ENCODE peak calls at places on chromosomes 4 and X, in seven cellular contexts. One of them, this sample, is unnamed. For H3K36me3, the result is how much of the 10 kb centered on the place peaks cover.

GRCh38 chrX:40420899-40421729 is 159.7 kb upstream of the ATP6AP2 start:
- DNase-seq in SK-N-SH: no peak
- DNase-seq in ovary: no peak
- DNase-seq in thyroid gland: peak
- DNase-seq in stomach: no peak
- DNase-seq in brain microvascular endothelial cell: no peak
- DNase-seq in PC-3: no peak
- DNase-seq in this sample: peak

GRCh38 chrX:38800981-38801845 is at the start of gene MID1IP1:
- DNase-seq in SK-N-SH: peak
- DNase-seq in ovary: peak
- DNase-seq in thyroid gland: peak
- DNase-seq in stomach: peak
- DNase-seq in brain microvascular endothelial cell: peak
- DNase-seq in PC-3: peak
- DNase-seq in this sample: peak

GRCh38 chr4:6881908-6882307 is 27.7 kb upstream of the TBC1D14 start:
- DNase-seq in SK-N-SH: no peak
- DNase-seq in ovary: no peak
- DNase-seq in thyroid gland: no peak
- DNase-seq in stomach: no peak
- DNase-seq in brain microvascular endothelial cell: no peak
- DNase-seq in PC-3: no peak
- DNase-seq in this sample: no peak

GRCh38 chrX:12080265-12080664 is 58.0 kb upstream of the FRMPD4 start:
- DNase-seq in SK-N-SH: peak
- DNase-seq in ovary: no peak
- DNase-seq in thyroid gland: no peak
- DNase-seq in stomach: no peak
- DNase-seq in brain microvascular endothelial cell: peak
- DNase-seq in PC-3: peak
- DNase-seq in this sample: no peak

GRCh38 chrX:33968611-33969010 is 163.5 kb downstream of the FAM47A start:
- DNase-seq in SK-N-SH: no peak
- DNase-seq in ovary: no peak
- DNase-seq in thyroid gland: no peak
- DNase-seq in stomach: no peak
- DNase-seq in brain microvascular endothelial cell: no peak
- DNase-seq in PC-3: no peak
- DNase-seq in this sample: no peak

GRCh38 chr4:186554890-186555827 is at the start of gene MTNR1A:
- DNase-seq in SK-N-SH: peak
- DNase-seq in ovary: no peak
- DNase-seq in thyroid gland: no peak
- DNase-seq in stomach: no peak
- DNase-seq in brain microvascular endothelial cell: no peak
- DNase-seq in PC-3: no peak
- DNase-seq in this sample: no peak

GRCh38 chr4:85591361-85592098 is 116.6 kb downstream of the ARHGAP24 start:
- DNase-seq in SK-N-SH: no peak
- DNase-seq in ovary: no peak
- DNase-seq in thyroid gland: no peak
- DNase-seq in stomach: no peak
- DNase-seq in brain microvascular endothelial cell: no peak
- DNase-seq in PC-3: peak
- DNase-seq in this sample: peak

GRCh38 chr4:55395529-55396304 is at the start of gene TMEM165:
- DNase-seq in SK-N-SH: peak
- DNase-seq in ovary: peak
- DNase-seq in thyroid gland: peak
- DNase-seq in stomach: peak
- DNase-seq in brain microvascular endothelial cell: peak
- DNase-seq in PC-3: peak
- DNase-seq in this sample: no peak

GRCh38 chr4:109701566-109702399 is 1.5 kb downstream of the CASP6 start:
- DNase-seq in SK-N-SH: no peak
- DNase-seq in ovary: no peak
- DNase-seq in thyroid gland: peak
- DNase-seq in stomach: no peak
- DNase-seq in brain microvascular endothelial cell: no peak
- DNase-seq in PC-3: peak
- DNase-seq in this sample: no peak

GRCh38 chr4:156195914-156196313 is 242.2 kb upstream of the CTSO start:
- DNase-seq in SK-N-SH: no peak
- DNase-seq in ovary: no peak
- DNase-seq in thyroid gland: no peak
- DNase-seq in stomach: no peak
- DNase-seq in brain microvascular endothelial cell: no peak
- DNase-seq in PC-3: no peak
- DNase-seq in this sample: no peak

GRCh38 chr4:139872274-139872673 is 206.7 kb downstream of the MGST2 start:
- DNase-seq in SK-N-SH: no peak
- DNase-seq in ovary: no peak
- DNase-seq in thyroid gland: no peak
- DNase-seq in stomach: no peak
- DNase-seq in brain microvascular endothelial cell: peak
- DNase-seq in PC-3: peak
- DNase-seq in this sample: peak

GRCh38 chrX:131741103-131741581 is 197.3 kb downstream of the OR13H1 start:
- DNase-seq in SK-N-SH: peak
- DNase-seq in ovary: peak
- DNase-seq in thyroid gland: no peak
- DNase-seq in stomach: peak
- DNase-seq in brain microvascular endothelial cell: peak
- DNase-seq in PC-3: no peak
- DNase-seq in this sample: no peak

GRCh38 chr4:187996502-187997177 is 1.1 kb downstream of the ZFP42 start:
- DNase-seq in SK-N-SH: no peak
- DNase-seq in ovary: no peak
- DNase-seq in thyroid gland: no peak
- DNase-seq in stomach: no peak
- DNase-seq in brain microvascular endothelial cell: no peak
- DNase-seq in PC-3: no peak
- DNase-seq in this sample: no peak

DNA sequence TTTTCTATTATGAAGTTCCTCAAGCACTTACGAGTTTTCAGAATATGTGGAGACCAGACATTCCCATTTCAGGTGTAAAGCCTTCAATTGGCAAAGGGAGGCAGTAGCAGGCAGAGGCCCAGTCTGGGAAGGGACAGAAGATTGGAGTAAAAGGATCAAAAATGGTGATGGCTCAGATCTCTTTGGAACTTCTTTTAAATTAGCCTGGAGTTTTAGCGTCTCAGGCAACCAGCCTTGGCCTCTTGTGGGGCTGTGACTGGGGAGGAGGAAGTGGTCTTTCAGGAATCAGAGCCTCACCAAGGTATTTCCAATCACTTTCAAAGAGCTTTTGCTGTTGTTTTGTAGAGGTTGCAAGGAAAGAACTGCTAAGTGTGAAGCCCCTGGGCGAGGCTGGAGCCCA is 239.1 kb downstream of the FRAS1 start:
- DNase-seq in SK-N-SH: no peak
- DNase-seq in ovary: no peak
- DNase-seq in thyroid gland: no peak
- DNase-seq in stomach: no peak
- DNase-seq in brain microvascular endothelial cell: no peak
- DNase-seq in PC-3: no peak
- DNase-seq in this sample: no peak
- TF ChIP-seq CTCF in SK-N-SH: no peak
- TF ChIP-seq CTCF in ovary: no peak
- TF ChIP-seq CTCF in thyroid gland: no peak
- TF ChIP-seq CTCF in stomach: no peak
- TF ChIP-seq CTCF in brain microvascular endothelial cell: no peak
- TF ChIP-seq CTCF in PC-3: no peak
- TF ChIP-seq CTCF in this sample: no peak

GRCh38 chrX:17737707-17738001 is 361 bp downstream of the SCML1 start:
- DNase-seq in SK-N-SH: no peak
- DNase-seq in ovary: no peak
- DNase-seq in thyroid gland: no peak
- DNase-seq in stomach: no peak
- DNase-seq in brain microvascular endothelial cell: no peak
- DNase-seq in PC-3: no peak
- DNase-seq in this sample: no peak
- H3K4me3 ChIP-seq in SK-N-SH: peak
- H3K4me3 ChIP-seq in ovary: peak
- H3K4me3 ChIP-seq in thyroid gland: peak
- H3K4me3 ChIP-seq in stomach: peak
- H3K4me3 ChIP-seq in brain microvascular endothelial cell: peak
- H3K4me3 ChIP-seq in PC-3: peak
- H3K4me3 ChIP-seq in this sample: peak

DNA sequence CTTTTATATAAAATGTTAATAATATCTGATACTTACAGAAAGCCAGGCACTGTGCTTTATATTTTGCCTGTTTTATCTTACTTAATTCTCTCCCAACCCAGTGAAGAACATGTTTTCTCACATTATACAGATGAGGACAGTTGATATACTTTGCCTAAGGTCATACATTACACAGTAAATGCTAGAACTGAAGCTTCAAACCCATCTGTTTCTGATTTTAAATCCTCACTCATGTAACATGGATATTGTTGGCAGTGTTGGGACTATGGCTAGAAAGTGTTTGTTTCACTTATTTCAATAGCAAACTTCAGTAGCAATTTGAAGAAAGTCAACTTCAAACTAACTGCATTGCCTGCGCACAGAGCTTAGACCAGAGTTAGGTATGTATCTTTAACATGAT is 57.4 kb downstream of the RAPGEF2 start:
- DNase-seq in SK-N-SH: peak
- DNase-seq in ovary: no peak
- DNase-seq in thyroid gland: no peak
- DNase-seq in stomach: no peak
- DNase-seq in brain microvascular endothelial cell: no peak
- DNase-seq in PC-3: no peak
- DNase-seq in this sample: no peak
- H3K36me3 ChIP-seq in SK-N-SH: under half
- H3K36me3 ChIP-seq in ovary: under half
- H3K36me3 ChIP-seq in thyroid gland: under half
- H3K36me3 ChIP-seq in stomach: under half
- H3K36me3 ChIP-seq in brain microvascular endothelial cell: under half
- H3K36me3 ChIP-seq in PC-3: under half
- H3K36me3 ChIP-seq in this sample: under half

DNA sequence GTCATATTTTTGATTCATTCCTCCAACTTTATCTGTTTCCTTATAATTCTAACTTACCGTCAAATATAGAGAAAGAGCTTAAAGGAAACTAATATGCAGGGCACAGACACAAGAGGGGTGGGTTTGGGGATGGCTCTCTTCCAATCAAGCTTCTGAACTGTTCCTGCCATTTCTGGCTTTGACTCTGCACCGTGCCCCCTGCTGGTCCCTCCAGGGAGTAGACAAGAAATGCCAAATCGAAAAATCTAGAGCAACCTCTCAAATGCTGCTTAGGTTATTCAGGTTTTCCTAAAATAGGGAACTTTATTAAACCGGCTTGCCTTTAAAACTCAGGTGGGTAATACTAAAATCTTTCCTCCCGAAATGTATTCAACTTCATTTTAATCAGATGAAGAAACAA is 39.8 kb upstream of the VCX3A start:
- DNase-seq in SK-N-SH: peak
- DNase-seq in ovary: no peak
- DNase-seq in thyroid gland: no peak
- DNase-seq in stomach: no peak
- DNase-seq in brain microvascular endothelial cell: no peak
- DNase-seq in PC-3: no peak
- DNase-seq in this sample: no peak
- TF ChIP-seq CTCF in SK-N-SH: no peak
- TF ChIP-seq CTCF in ovary: no peak
- TF ChIP-seq CTCF in thyroid gland: no peak
- TF ChIP-seq CTCF in stomach: no peak
- TF ChIP-seq CTCF in brain microvascular endothelial cell: peak
- TF ChIP-seq CTCF in PC-3: no peak
- TF ChIP-seq CTCF in this sample: peak

GRCh38 chr4:40514409-40515025 is 115.1 kb downstream of the RBM47 start:
- DNase-seq in SK-N-SH: no peak
- DNase-seq in ovary: no peak
- DNase-seq in thyroid gland: peak
- DNase-seq in stomach: peak
- DNase-seq in brain microvascular endothelial cell: no peak
- DNase-seq in PC-3: peak
- DNase-seq in this sample: peak
- H3K4me3 ChIP-seq in SK-N-SH: no peak
- H3K4me3 ChIP-seq in ovary: no peak
- H3K4me3 ChIP-seq in thyroid gland: peak
- H3K4me3 ChIP-seq in stomach: peak
- H3K4me3 ChIP-seq in brain microvascular endothelial cell: no peak
- H3K4me3 ChIP-seq in PC-3: peak
- H3K4me3 ChIP-seq in this sample: peak

GRCh38 chr4:518569-519083 is 19.6 kb downstream of the PIGG start:
- DNase-seq in SK-N-SH: no peak
- DNase-seq in ovary: no peak
- DNase-seq in thyroid gland: no peak
- DNase-seq in stomach: no peak
- DNase-seq in brain microvascular endothelial cell: no peak
- DNase-seq in PC-3: no peak
- DNase-seq in this sample: no peak
- H3K36me3 ChIP-seq in SK-N-SH: under half
- H3K36me3 ChIP-seq in ovary: under half
- H3K36me3 ChIP-seq in thyroid gland: under half
- H3K36me3 ChIP-seq in stomach: half or more
- H3K36me3 ChIP-seq in brain microvascular endothelial cell: half or more
- H3K36me3 ChIP-seq in PC-3: under half
- H3K36me3 ChIP-seq in this sample: under half

DNA sequence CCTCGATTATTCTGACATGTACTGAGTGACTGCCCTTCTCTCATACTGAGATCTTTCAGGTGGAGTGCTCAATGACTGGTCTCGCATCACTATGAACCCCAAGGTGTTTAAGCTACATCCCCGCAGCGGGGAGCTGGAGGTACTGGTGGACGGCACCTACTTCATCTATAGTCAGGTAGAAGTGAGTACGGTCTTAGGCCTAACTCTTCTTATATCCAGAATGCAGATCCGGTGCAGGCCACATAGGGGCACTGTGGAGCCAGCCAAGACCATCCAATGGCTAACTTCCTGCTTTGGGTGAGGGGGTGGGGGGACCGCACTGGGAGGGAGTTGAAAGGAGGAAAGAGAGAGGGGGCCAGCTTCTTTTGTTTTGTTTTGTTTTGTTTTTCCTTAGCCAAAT is 16.4 kb downstream of the AWAT2 start:
- DNase-seq in SK-N-SH: peak
- DNase-seq in ovary: no peak
- DNase-seq in thyroid gland: peak
- DNase-seq in stomach: peak
- DNase-seq in brain microvascular endothelial cell: peak
- DNase-seq in PC-3: peak
- DNase-seq in this sample: no peak
- TF ChIP-seq CTCF in SK-N-SH: peak
- TF ChIP-seq CTCF in ovary: no peak
- TF ChIP-seq CTCF in thyroid gland: peak
- TF ChIP-seq CTCF in stomach: peak
- TF ChIP-seq CTCF in brain microvascular endothelial cell: peak
- TF ChIP-seq CTCF in PC-3: peak
- TF ChIP-seq CTCF in this sample: peak

GRCh38 chr4:154989511-154989910 is 208.4 kb downstream of the RBM46 start:
- DNase-seq in SK-N-SH: no peak
- DNase-seq in ovary: no peak
- DNase-seq in thyroid gland: no peak
- DNase-seq in stomach: no peak
- DNase-seq in brain microvascular endothelial cell: no peak
- DNase-seq in PC-3: no peak
- DNase-seq in this sample: no peak
- H3K4me3 ChIP-seq in SK-N-SH: no peak
- H3K4me3 ChIP-seq in ovary: no peak
- H3K4me3 ChIP-seq in thyroid gland: no peak
- H3K4me3 ChIP-seq in stomach: no peak
- H3K4me3 ChIP-seq in brain microvascular endothelial cell: no peak
- H3K4me3 ChIP-seq in PC-3: no peak
- H3K4me3 ChIP-seq in this sample: no peak

This sample was measured in kidney epithelial cell.